ENCODE peak calls at places on chromosomes 12 and 14, in six cellular contexts. E is ascending aorta, Y is CMK, U is lung, Q is amygdala, M is WTC11. X is an unnamed sample.
A peak's percentile ranks its signal among the peaks of the same experiment; 100 is the strongest.

GRCh38 chr14:48575772-48576171 is 900.4 kb upstream of the MDGA2 start:
- DNase-seq in E (no peak), Y (no peak), U (no peak), Q (no peak), M (peak; percentile 56), X (no peak)

GRCh38 chr14:99164712-99165111 is 107.3 kb downstream of the BCL11B start:
- DNase-seq in E (no peak), Y (no peak), U (no peak), Q (no peak), M (no peak), X (no peak)

GRCh38 chr12:28882444-28882843 is 266.6 kb upstream of the FAR2 start:
- DNase-seq in E (no peak), Y (peak; percentile 44), U (no peak), Q (no peak), M (no peak), X (no peak)

GRCh38 chr14:59829941-59830734 is 40.4 kb downstream of the RTN1 start:
- DNase-seq in E (no peak), Y (no peak), U (no peak), Q (no peak), M (no peak), X (peak; percentile 26)

GRCh38 chr12:79057540-79057939 is 193.0 kb downstream of the SYT1 start:
- DNase-seq in E (no peak), Y (no peak), U (no peak), Q (no peak), M (no peak), X (no peak)

GRCh38 chr12:101783150-101783549 is 43.9 kb upstream of the SYCP3 start:
- DNase-seq in E (no peak), Y (no peak), U (no peak), Q (no peak), M (no peak), X (no peak)

GRCh38 chr12:120709976-120710804 is at the start of gene UNC119B:
- DNase-seq in E (no peak), Y (no peak), U (peak; percentile 73), Q (peak; percentile 39), M (peak; percentile 72), X (no peak)

GRCh38 chr14:34965912-34966311 is 16.9 kb upstream of the SRP54 start:
- DNase-seq in E (no peak), Y (no peak), U (no peak), Q (no peak), M (no peak), X (no peak)

GRCh38 chr12:90333939-90334338 is 621.0 kb downstream of the CCER1 start:
- DNase-seq in E (no peak), Y (no peak), U (no peak), Q (no peak), M (no peak), X (peak; percentile 13)

GRCh38 chr14:97820781-97821180 is 1023.6 kb downstream of the VRK1 start:
- DNase-seq in E (no peak), Y (no peak), U (no peak), Q (no peak), M (no peak), X (no peak)

GRCh38 chr12:75816892-75817291 is 214.7 kb downstream of the PHLDA1 start:
- DNase-seq in E (no peak), Y (no peak), U (no peak), Q (no peak), M (no peak), X (peak; percentile 73)

GRCh38 chr14:33580221-33580749 is 370.6 kb downstream of the EGLN3 start:
- DNase-seq in E (no peak), Y (no peak), U (no peak), Q (no peak), M (no peak), X (no peak)

GRCh38 chr14:100190126-100190525 is 30.7 kb upstream of the DEGS2 start:
- DNase-seq in E (no peak), Y (no peak), U (no peak), Q (no peak), M (no peak), X (no peak)

GRCh38 chr14:33756833-33757232 is 194.0 kb downstream of the EGLN3 start:
- DNase-seq in E (no peak), Y (no peak), U (no peak), Q (no peak), M (no peak), X (no peak)

GRCh38 chr14:55851301-55851700 is 266.9 kb upstream of the PELI2 start:
- DNase-seq in E (no peak), Y (no peak), U (no peak), Q (no peak), M (no peak), X (no peak)

GRCh38 chr14:20624495-20625070 is 16.9 kb downstream of the OR6S1 start:
- DNase-seq in E (no peak), Y (no peak), U (peak; percentile 66), Q (no peak), M (peak; percentile 76), X (no peak)

GRCh38 chr14:32259368-32260013 is 56.4 kb upstream of the RNU6-8 start:
- DNase-seq in E (no peak), Y (no peak), U (no peak), Q (no peak), M (no peak), X (peak; percentile 29)

GRCh38 chr12:51082561-51083139 is 746 bp downstream of the CSRNP2 start:
- DNase-seq in E (no peak), Y (no peak), U (no peak), Q (no peak), M (no peak), X (peak; percentile 15)

GRCh38 chr14:95195031-95195430 is 37.7 kb upstream of the DICER1 start:
- DNase-seq in E (no peak), Y (no peak), U (no peak), Q (no peak), M (no peak), X (no peak)

GRCh38 chr14:101495827-101496778 is 65.2 kb upstream of the DIO3 start:
- DNase-seq in E (no peak), Y (no peak), U (no peak), Q (no peak), M (peak; percentile 58), X (no peak)

GRCh38 chr12:96368233-96368632 is 32.0 kb downstream of the CDK17 start:
- DNase-seq in E (no peak), Y (no peak), U (no peak), Q (no peak), M (no peak), X (no peak)

GRCh38 chr12:124492879-124493808 is 74.3 kb downstream of the NCOR2 start:
- DNase-seq in E (no peak), Y (no peak), U (no peak), Q (no peak), M (no peak), X (no peak)

GRCh38 chr12:52020126-52020525 is 13.4 kb downstream of the TAMALIN start:
- DNase-seq in E (no peak), Y (no peak), U (no peak), Q (no peak), M (no peak), X (no peak)

GRCh38 chr14:25400607-25401206 is 350.8 kb upstream of the STXBP6 start:
- DNase-seq in E (no peak), Y (peak; percentile 8), U (peak; percentile 33), Q (no peak), M (peak; percentile 49), X (peak; percentile 8)

GRCh38 chr14:100604126-100604501 is 16.9 kb upstream of the BEGAIN start:
- DNase-seq in E (no peak), Y (no peak), U (no peak), Q (no peak), M (no peak), X (no peak)

GRCh38 chr12:64219135-64219534 is 3.0 kb downstream of the KICS2 start:
- DNase-seq in E (no peak), Y (no peak), U (no peak), Q (no peak), M (no peak), X (no peak)

GRCh38 chr14:98136019-98136418 is 1136.0 kb downstream of the BCL11B start:
- DNase-seq in E (no peak), Y (no peak), U (no peak), Q (no peak), M (no peak), X (no peak)

GRCh38 chr14:71426001-71426400 is 506.2 kb upstream of the RGS6 start:
- DNase-seq in E (no peak), Y (no peak), U (no peak), Q (no peak), M (no peak), X (no peak)

GRCh38 chr14:23185046-23185445 is 1.6 kb upstream of the SLC7A8 start:
- DNase-seq in E (no peak), Y (no peak), U (no peak), Q (no peak), M (no peak), X (no peak)

GRCh38 chr14:99876406-99876805 is 83.2 kb downstream of the EML1 start:
- DNase-seq in E (no peak), Y (no peak), U (no peak), Q (no peak), M (no peak), X (no peak)

GRCh38 chr14:68931474-68932051 is 47.5 kb downstream of the ACTN1 start:
- DNase-seq in E (no peak), Y (no peak), U (no peak), Q (no peak), M (no peak), X (no peak)

GRCh38 chr12:44253338-44253856 is 417.5 kb downstream of the TMEM117 start:
- DNase-seq in E (no peak), Y (no peak), U (no peak), Q (no peak), M (no peak), X (no peak)

GRCh38 chr12:20451759-20452158 is 83.4 kb downstream of the PDE3A start:
- DNase-seq in E (no peak), Y (no peak), U (no peak), Q (no peak), M (no peak), X (peak; percentile 79)

GRCh38 chr14:93430319-93430801 is 379 bp upstream of the UNC79 start:
- DNase-seq in E (no peak), Y (no peak), U (no peak), Q (peak; percentile 46), M (peak; percentile 77), X (no peak)

GRCh38 chr14:64983439-64984310 is 3.0 kb upstream of the FNTB start:
- DNase-seq in E (no peak), Y (no peak), U (no peak), Q (no peak), M (no peak), X (no peak)

GRCh38 chr14:66650491-66650911 is 142.6 kb downstream of the GPHN start:
- DNase-seq in E (no peak), Y (no peak), U (no peak), Q (no peak), M (no peak), X (no peak)